ENCODE peak calls at places on chromosomes 4 and X, in eight cellular contexts. N is type B pancreatic cell, V is fibroblast of the aortic adventitia, H is A549, A is H9, S is fibroblast of lung, Z is esophagus squamous epithelium, Y is neural progenitor cell. L is an unnamed sample.

GRCh38 chrX:110173192-110174175 is 144.4 kb downstream of the AMMECR1 start:
- DNase-seq in N (no peak), V (peak), H (peak), A (no peak), S (peak), Z (no peak), Y (no peak), L (peak)

GRCh38 chr4:38500433-38500832 is 163.6 kb upstream of the KLF3 start:
- DNase-seq in N (no peak), V (peak), H (no peak), A (no peak), S (no peak), Z (no peak), Y (no peak), L (no peak)

GRCh38 chrX:9745417-9746115 is 20.1 kb downstream of the GPR143 start:
- DNase-seq in N (no peak), V (peak), H (no peak), A (no peak), S (peak), Z (no peak), Y (no peak), L (no peak)

GRCh38 chr4:48073567-48074103 is 57.1 kb downstream of the NIPAL1 start:
- DNase-seq in N (no peak), V (peak), H (no peak), A (no peak), S (peak), Z (no peak), Y (no peak), L (no peak)

GRCh38 chr4:16608123-16608522 is 290.3 kb downstream of the LDB2 start:
- DNase-seq in N (no peak), V (peak), H (no peak), A (no peak), S (peak), Z (no peak), Y (no peak), L (no peak)

GRCh38 chr4:73895201-73896177 is 26.3 kb downstream of the CXCL1 start:
- DNase-seq in N (no peak), V (no peak), H (no peak), A (no peak), S (peak), Z (no peak), Y (no peak), L (no peak)

GRCh38 chrX:20456971-20457370 is 190.3 kb upstream of the RPS6KA3 start:
- DNase-seq in N (no peak), V (no peak), H (no peak), A (no peak), S (no peak), Z (no peak), Y (no peak), L (no peak)

GRCh38 chr4:48954314-48954713 is 31.8 kb upstream of the CWH43 start:
- DNase-seq in N (no peak), V (no peak), H (no peak), A (no peak), S (peak), Z (no peak), Y (no peak), L (no peak)

GRCh38 chr4:109560687-109561452 is 824 bp downstream of the MCUB start:
- DNase-seq in N (no peak), V (peak), H (peak), A (peak), S (peak), Z (no peak), Y (peak), L (no peak)

GRCh38 chr4:85498068-85498733 is 23.3 kb downstream of the ARHGAP24 start:
- DNase-seq in N (no peak), V (peak), H (no peak), A (no peak), S (peak), Z (peak), Y (no peak), L (no peak)

GRCh38 chr4:157128395-157128794 is 52.4 kb downstream of the GLRB start:
- DNase-seq in N (no peak), V (peak), H (no peak), A (no peak), S (peak), Z (no peak), Y (no peak), L (no peak)

GRCh38 chr4:88137112-88137511 is 21.3 kb downstream of the ABCG2 start:
- DNase-seq in N (no peak), V (peak), H (no peak), A (no peak), S (peak), Z (no peak), Y (no peak), L (no peak)

GRCh38 chr4:40280586-40280985 is 54.5 kb upstream of the CHRNA9 start:
- DNase-seq in N (no peak), V (no peak), H (no peak), A (no peak), S (no peak), Z (no peak), Y (no peak), L (no peak)

GRCh38 chr4:54954656-54955388 is 170.6 kb downstream of the KDR start:
- DNase-seq in N (no peak), V (no peak), H (no peak), A (no peak), S (no peak), Z (no peak), Y (no peak), L (no peak)

GRCh38 chrX:17788439-17788838 is 51.1 kb downstream of the SCML1 start:
- DNase-seq in N (no peak), V (peak), H (peak), A (peak), S (peak), Z (no peak), Y (peak), L (no peak)

GRCh38 chr4:73707918-73708577 is 32.3 kb upstream of the CXCL8 start:
- DNase-seq in N (no peak), V (peak), H (peak), A (no peak), S (peak), Z (no peak), Y (no peak), L (no peak)

GRCh38 chr4:186032259-186032658 is 36.7 kb upstream of the TLR3 start:
- DNase-seq in N (no peak), V (peak), H (no peak), A (no peak), S (peak), Z (no peak), Y (no peak), L (no peak)
- TF ChIP-seq CTCF in N (no peak), V (no peak), H (no peak), A (peak), S (no peak), Z (no peak), Y (peak), L (peak)

GRCh38 chrX:13750204-13750603 is 15.7 kb downstream of the OFD1 start:
- DNase-seq in N (no peak), V (peak), H (peak), A (no peak), S (peak), Z (no peak), Y (peak), L (no peak)
- TF ChIP-seq CTCF in N (peak), V (peak), H (peak), A (peak), S (peak), Z (peak), Y (peak), L (peak)

DNA sequence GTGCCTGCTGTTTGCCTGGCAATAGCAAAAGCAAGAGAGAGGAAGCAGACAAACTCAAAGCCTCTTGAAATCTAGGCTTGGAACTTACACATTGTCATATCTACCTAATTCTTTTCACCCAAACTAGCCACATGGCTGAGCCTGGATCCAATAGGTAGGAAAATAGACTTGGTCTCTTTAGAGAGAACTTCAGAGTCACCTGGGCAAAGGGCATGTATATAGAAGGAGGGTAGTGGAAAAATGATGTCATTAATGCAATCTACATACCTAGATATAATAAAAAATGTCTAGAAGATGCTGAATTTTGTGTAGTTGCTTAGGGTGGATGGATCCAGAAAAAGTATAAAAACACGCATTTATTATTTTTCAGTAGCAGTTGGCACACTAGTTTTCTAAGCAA is 237.0 kb upstream of the GEMIN8 start:
- DNase-seq in N (no peak), V (no peak), H (no peak), A (no peak), S (no peak), Z (no peak), Y (no peak), L (no peak)
- TF ChIP-seq CTCF in N (no peak), V (no peak), H (no peak), A (no peak), S (no peak), Z (no peak), Y (no peak), L (no peak)

DNA sequence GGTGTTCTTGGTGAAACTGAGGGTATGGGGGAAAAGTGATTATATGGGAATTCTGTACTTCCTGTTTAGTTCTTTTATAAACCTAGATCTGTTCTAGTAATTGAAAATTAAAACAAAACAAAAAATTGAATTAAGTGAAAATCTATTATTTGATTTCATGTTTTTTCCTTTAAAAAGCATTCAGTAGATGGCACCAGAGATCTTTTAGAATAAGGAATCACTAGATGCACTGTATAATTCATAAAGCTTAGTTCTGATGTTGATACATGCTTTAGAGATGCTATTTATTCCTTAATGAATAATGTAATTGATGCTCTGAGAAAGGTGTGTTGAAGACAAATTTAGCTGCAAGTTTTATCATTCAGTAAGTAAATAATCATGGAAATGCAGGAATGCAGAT is 87.3 kb downstream of the LCORL start:
- DNase-seq in N (no peak), V (peak), H (no peak), A (no peak), S (no peak), Z (no peak), Y (no peak), L (no peak)
- TF ChIP-seq CTCF in N (peak), V (peak), H (no peak), A (no peak), S (peak), Z (no peak), Y (no peak), L (peak)

GRCh38 chr4:11426716-11427115 is 2.0 kb downstream of the HS3ST1 start:
- DNase-seq in N (no peak), V (peak), H (no peak), A (no peak), S (peak), Z (no peak), Y (peak), L (no peak)

GRCh38 chr4:11426003-11426402 is 2.7 kb downstream of the HS3ST1 start:
- DNase-seq in N (no peak), V (no peak), H (no peak), A (no peak), S (no peak), Z (no peak), Y (no peak), L (no peak)

GRCh38 chr4:11424000-11424399 is 4.7 kb downstream of the HS3ST1 start:
- DNase-seq in N (no peak), V (peak), H (peak), A (peak), S (peak), Z (no peak), Y (peak), L (no peak)

GRCh38 chr4:11423465-11423864 is 5.2 kb downstream of the HS3ST1 start:
- DNase-seq in N (no peak), V (no peak), H (no peak), A (no peak), S (no peak), Z (no peak), Y (no peak), L (no peak)

DNA sequence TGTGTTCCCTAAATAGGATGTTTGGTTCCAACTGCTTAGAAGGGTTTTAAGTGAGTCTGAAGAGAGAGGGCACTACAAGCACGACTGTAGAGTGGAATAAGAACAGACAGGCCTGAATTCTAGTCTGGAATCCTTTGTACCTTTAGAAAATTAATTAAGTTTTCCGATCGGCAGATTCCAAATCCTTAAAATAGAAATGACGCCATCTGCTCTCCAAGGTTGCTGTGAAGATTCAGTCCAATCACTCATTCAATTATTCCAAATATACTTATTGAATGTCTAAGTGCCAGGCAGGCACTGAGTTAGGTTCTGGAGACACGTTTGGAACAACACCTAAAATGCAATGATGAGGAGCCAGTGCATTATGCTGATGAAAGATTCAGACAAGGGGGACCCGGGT is 3.8 kb downstream of the HS3ST1 start:
- DNase-seq in N (no peak), V (no peak), H (no peak), A (no peak), S (no peak), Z (no peak), Y (no peak), L (no peak)
- TF ChIP-seq CTCF in N (no peak), V (no peak), H (no peak), A (no peak), S (no peak), Z (no peak), Y (no peak), L (no peak)

GRCh38 chrX:127037179-127037578 is 217.7 kb downstream of the PRR32 start:
- DNase-seq in N (no peak), V (no peak), H (no peak), A (no peak), S (no peak), Z (no peak), Y (no peak), L (no peak)

GRCh38 chrX:127038065-127038464 is 218.5 kb downstream of the PRR32 start:
- DNase-seq in N (no peak), V (no peak), H (no peak), A (no peak), S (no peak), Z (no peak), Y (peak), L (no peak)
- TF ChIP-seq CTCF in N (peak), V (no peak), H (no peak), A (peak), S (no peak), Z (no peak), Y (peak), L (no peak)

DNA sequence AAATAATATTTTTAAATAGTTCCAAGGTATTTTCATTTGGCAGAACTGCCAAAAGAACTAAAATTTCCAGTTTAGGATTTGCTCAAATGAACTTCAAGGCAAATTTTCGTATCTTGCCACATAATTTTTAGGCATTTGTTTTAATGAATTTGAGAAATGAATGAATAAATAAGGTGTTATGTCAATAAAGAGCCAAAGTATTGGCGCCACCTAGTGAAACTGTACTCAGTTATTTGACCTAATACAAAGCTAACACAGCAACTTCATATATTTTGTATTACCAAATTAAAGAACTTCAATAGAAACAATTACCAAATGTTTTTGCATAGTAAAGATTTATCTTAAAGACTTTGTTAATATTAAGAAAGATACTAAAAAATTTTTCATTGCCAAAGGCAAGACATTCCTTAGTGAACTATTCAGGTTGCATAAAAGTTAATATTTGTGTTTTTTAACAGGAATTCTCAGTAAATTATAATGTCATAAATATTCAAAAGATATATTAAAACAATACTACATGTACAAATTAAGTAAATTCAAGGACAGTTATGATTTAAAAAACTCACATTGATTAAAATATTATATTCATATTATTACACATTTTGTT is 50.3 kb downstream of the STPG2 start:
- DNase-seq in N (no peak), V (peak), H (no peak), A (no peak), S (peak), Z (no peak), Y (peak), L (no peak)
- TF ChIP-seq CTCF in N (peak), V (peak), H (peak), A (peak), S (peak), Z (no peak), Y (peak), L (peak)

L was measured in osteocyte.